ENCODE peak calls at places on chromosome 19, in nine cellular contexts. I, G, F, L, R, K, E, S and D are unnamed samples.

GRCh38 chr19:13839193-13839937 is 37.6 kb upstream of the NANOS3 start:
- DNase-seq in I (peak; percentile 87), G (peak; percentile 88), F (peak; percentile 91), L (peak; percentile 96), R (peak; percentile 97), K (peak; percentile 11), E (peak; percentile 73), S (no peak), D (peak; percentile 97)

GRCh38 chr19:38634757-38635482 is 12.5 kb upstream of the ACTN4 start:
- DNase-seq in I (peak; percentile 83), G (peak; percentile 64), F (peak; percentile 83), L (peak; percentile 87), R (peak; percentile 94), K (peak; percentile 16), E (peak; percentile 62), S (no peak), D (no peak)

GRCh38 chr19:8304841-8305621 is 3.1 kb downstream of the CD320 start:
- DNase-seq in I (peak; percentile 25), G (no peak), F (peak; percentile 47), L (no peak), R (peak; percentile 73), K (no peak), E (no peak), S (no peak), D (no peak)

GRCh38 chr19:56350416-56351045 is 35.9 kb upstream of the ZSCAN5A start:
- DNase-seq in I (peak; percentile 49), G (peak; percentile 47), F (no peak), L (no peak), R (no peak), K (no peak), E (peak; percentile 3), S (peak; percentile 17), D (no peak)

GRCh38 chr19:14349426-14349825 is 31.8 kb upstream of the ADGRE5 start:
- DNase-seq in I (no peak), G (peak; percentile 64), F (no peak), L (no peak), R (no peak), K (no peak), E (no peak), S (no peak), D (no peak)

GRCh38 chr19:4866595-4867424 is 657 bp downstream of the PLIN3 start:
- DNase-seq in I (peak; percentile 69), G (peak; percentile 58), F (peak; percentile 84), L (peak; percentile 80), R (peak; percentile 89), K (no peak), E (peak; percentile 34), S (no peak), D (peak; percentile 82)

GRCh38 chr19:45508931-45509691 is 1.8 kb downstream of the VASP start:
- DNase-seq in I (peak; percentile 83), G (peak; percentile 55), F (peak; percentile 84), L (peak; percentile 84), R (peak; percentile 94), K (no peak), E (peak; percentile 42), S (no peak), D (peak; percentile 91)

GRCh38 chr19:33368074-33368864 is 5.2 kb upstream of the CEBPG start:
- DNase-seq in I (no peak), G (no peak), F (no peak), L (no peak), R (no peak), K (no peak), E (no peak), S (no peak), D (no peak)

GRCh38 chr19:32401992-32402391 is 3.6 kb upstream of the DPY19L3 start:
- DNase-seq in I (no peak), G (no peak), F (no peak), L (no peak), R (no peak), K (no peak), E (no peak), S (no peak), D (no peak)

GRCh38 chr19:30226464-30227070 is 145.6 kb upstream of the ZNF536 start:
- DNase-seq in I (no peak), G (no peak), F (no peak), L (no peak), R (no peak), K (peak; percentile 53), E (peak; percentile 55), S (no peak), D (no peak)

GRCh38 chr19:6221220-6221877 is 58.4 kb downstream of the MLLT1 start:
- DNase-seq in I (no peak), G (no peak), F (no peak), L (no peak), R (peak; percentile 74), K (no peak), E (no peak), S (no peak), D (no peak)

GRCh38 chr19:47274071-47274890 is at the start of gene INAFM1:
- DNase-seq in I (peak; percentile 100), G (peak; percentile 95), F (peak; percentile 99), L (peak; percentile 99), R (peak; percentile 100), K (peak; percentile 86), E (peak; percentile 96), S (peak; percentile 91), D (peak; percentile 98)

GRCh38 chr19:2634228-2634951 is 68.1 kb downstream of the GNG7 start:
- DNase-seq in I (no peak), G (no peak), F (peak; percentile 89), L (peak; percentile 85), R (peak; percentile 85), K (no peak), E (no peak), S (no peak), D (peak; percentile 95)

GRCh38 chr19:48321372-48321621 is 4.1 kb upstream of the EMP3 start:
- DNase-seq in I (peak; percentile 100), G (peak; percentile 98), F (peak; percentile 99), L (peak; percentile 98), R (peak; percentile 98), K (peak; percentile 53), E (peak; percentile 88), S (peak; percentile 81), D (peak; percentile 96)

GRCh38 chr19:33438987-33439781 is 65.7 kb downstream of the CEBPG start:
- DNase-seq in I (no peak), G (no peak), F (peak; percentile 18), L (peak; percentile 15), R (peak; percentile 57), K (no peak), E (no peak), S (no peak), D (no peak)

GRCh38 chr19:42178791-42179500 is 38.5 kb downstream of the DEDD2 start:
- DNase-seq in I (no peak), G (no peak), F (no peak), L (no peak), R (no peak), K (no peak), E (no peak), S (no peak), D (no peak)

GRCh38 chr19:28670894-28671293 is 542.1 kb downstream of the UQCRFS1 start:
- DNase-seq in I (no peak), G (no peak), F (no peak), L (no peak), R (no peak), K (no peak), E (no peak), S (no peak), D (no peak)

GRCh38 chr19:48614436-48615144 is at the start of gene FAM83E:
- DNase-seq in I (peak; percentile 98), G (no peak), F (peak; percentile 92), L (no peak), R (peak; percentile 77), K (no peak), E (no peak), S (no peak), D (no peak)

GRCh38 chr19:35991731-35992450 is 3.1 kb upstream of the SDHAF1 start:
- DNase-seq in I (no peak), G (no peak), F (no peak), L (no peak), R (no peak), K (no peak), E (no peak), S (no peak), D (no peak)

GRCh38 chr19:38678891-38679494 is 31.5 kb downstream of the ACTN4 start:
- DNase-seq in I (no peak), G (no peak), F (no peak), L (no peak), R (no peak), K (no peak), E (no peak), S (no peak), D (no peak)

GRCh38 chr19:3753631-3754410 is 7.7 kb downstream of the APBA3 start:
- DNase-seq in I (no peak), G (no peak), F (no peak), L (no peak), R (no peak), K (no peak), E (no peak), S (no peak), D (no peak)

GRCh38 chr19:44777715-44778347 is at the start of gene CBLC:
- DNase-seq in I (peak; percentile 95), G (no peak), F (peak; percentile 82), L (no peak), R (no peak), K (no peak), E (no peak), S (no peak), D (no peak)

GRCh38 chr19:47272448-47273312 is 2.0 kb upstream of the INAFM1 start:
- DNase-seq in I (peak; percentile 58), G (no peak), F (peak; percentile 63), L (peak; percentile 69), R (peak; percentile 87), K (no peak), E (peak; percentile 52), S (no peak), D (peak; percentile 80)

GRCh38 chr19:9323557-9323918 is 441 bp upstream of the ZNF559 start:
- DNase-seq in I (peak; percentile 72), G (peak; percentile 89), F (peak; percentile 67), L (peak; percentile 76), R (peak; percentile 75), K (peak; percentile 75), E (peak; percentile 86), S (peak; percentile 65), D (peak; percentile 79)

GRCh38 chr19:15468675-15469512 is 4.5 kb upstream of the RASAL3 start:
- DNase-seq in I (no peak), G (no peak), F (no peak), L (no peak), R (no peak), K (no peak), E (no peak), S (no peak), D (no peak)

GRCh38 chr19:18017275-18018083 is 9.5 kb downstream of the ARRDC2 start:
- DNase-seq in I (no peak), G (no peak), F (no peak), L (no peak), R (no peak), K (peak; percentile 35), E (no peak), S (no peak), D (no peak)

GRCh38 chr19:10518444-10519361 is 1.5 kb upstream of the S1PR5 start:
- DNase-seq in I (no peak), G (no peak), F (no peak), L (no peak), R (no peak), K (no peak), E (no peak), S (no peak), D (no peak)

GRCh38 chr19:17538684-17539287 is 16.7 kb upstream of the COLGALT1 start:
- DNase-seq in I (no peak), G (no peak), F (no peak), L (no peak), R (no peak), K (no peak), E (no peak), S (no peak), D (no peak)

GRCh38 chr19:947707-948533 is 22.1 kb downstream of the ARID3A start:
- DNase-seq in I (peak; percentile 53), G (no peak), F (peak; percentile 84), L (peak; percentile 83), R (no peak), K (no peak), E (peak; percentile 62), S (no peak), D (no peak)

GRCh38 chr19:30426864-30427263 is 54.7 kb downstream of the ZNF536 start:
- DNase-seq in I (no peak), G (no peak), F (no peak), L (no peak), R (no peak), K (no peak), E (no peak), S (no peak), D (no peak)

GRCh38 chr19:2591537-2592291 is 110.8 kb downstream of the GNG7 start:
- DNase-seq in I (no peak), G (no peak), F (no peak), L (no peak), R (no peak), K (no peak), E (no peak), S (no peak), D (no peak)